ENCODE peak calls at places on chromosomes 3 and 15, in four cellular contexts. One of them, this sample, is unnamed.

GRCh38 chr3:57952208-57952631 is 56.0 kb upstream of the FLNB start:
- DNase-seq in NCI-H526: no peak
- DNase-seq in left cardiac atrium: peak
- DNase-seq in stimulated activated CD4-positive, alpha-beta T cell treated with anti-CD3 and anti-CD28 coated beads, TNF-alpha, amount 100 ng/mL, for 24 hours: no peak
- DNase-seq in this sample: no peak

GRCh38 chr15:75929799-75930565 is 26.3 kb downstream of the FBXO22 start:
- DNase-seq in NCI-H526: no peak
- DNase-seq in left cardiac atrium: no peak
- DNase-seq in stimulated activated CD4-positive, alpha-beta T cell treated with anti-CD3 and anti-CD28 coated beads, TNF-alpha, amount 100 ng/mL, for 24 hours: no peak
- DNase-seq in this sample: no peak

GRCh38 chr3:77536038-77536775 is 496.3 kb downstream of the ROBO2 start:
- DNase-seq in NCI-H526: no peak
- DNase-seq in stimulated activated CD4-positive, alpha-beta T cell treated with anti-CD3 and anti-CD28 coated beads, TNF-alpha, amount 100 ng/mL, for 24 hours: no peak
- DNase-seq in left cardiac atrium: no peak
- DNase-seq in this sample: no peak

GRCh38 chr3:28903171-28903601 is 377.7 kb upstream of the RBMS3 start:
- DNase-seq in NCI-H526: no peak
- DNase-seq in left cardiac atrium: no peak
- DNase-seq in stimulated activated CD4-positive, alpha-beta T cell treated with anti-CD3 and anti-CD28 coated beads, TNF-alpha, amount 100 ng/mL, for 24 hours: no peak
- DNase-seq in this sample: no peak

GRCh38 chr3:40690696-40691597 is 166.2 kb downstream of the ZNF621 start:
- DNase-seq in left cardiac atrium: peak
- DNase-seq in NCI-H526: no peak
- DNase-seq in stimulated activated CD4-positive, alpha-beta T cell treated with anti-CD3 and anti-CD28 coated beads, TNF-alpha, amount 100 ng/mL, for 24 hours: no peak
- DNase-seq in this sample: no peak

GRCh38 chr15:90592144-90592887 is 62.6 kb downstream of the CRTC3 start:
- DNase-seq in NCI-H526: no peak
- DNase-seq in left cardiac atrium: no peak
- DNase-seq in stimulated activated CD4-positive, alpha-beta T cell treated with anti-CD3 and anti-CD28 coated beads, TNF-alpha, amount 100 ng/mL, for 24 hours: no peak
- DNase-seq in this sample: no peak

GRCh38 chr15:70936326-70936725 is 43.7 kb downstream of the LRRC49 start:
- DNase-seq in stimulated activated CD4-positive, alpha-beta T cell treated with anti-CD3 and anti-CD28 coated beads, TNF-alpha, amount 100 ng/mL, for 24 hours: no peak
- DNase-seq in left cardiac atrium: no peak
- DNase-seq in NCI-H526: no peak
- DNase-seq in this sample: no peak

GRCh38 chr15:101114610-101115009 is 137.2 kb downstream of the CHSY1 start:
- DNase-seq in left cardiac atrium: no peak
- DNase-seq in NCI-H526: no peak
- DNase-seq in stimulated activated CD4-positive, alpha-beta T cell treated with anti-CD3 and anti-CD28 coated beads, TNF-alpha, amount 100 ng/mL, for 24 hours: no peak
- DNase-seq in this sample: no peak

GRCh38 chr3:94011208-94011842 is 17.1 kb downstream of the STX19 start:
- DNase-seq in NCI-H526: no peak
- DNase-seq in stimulated activated CD4-positive, alpha-beta T cell treated with anti-CD3 and anti-CD28 coated beads, TNF-alpha, amount 100 ng/mL, for 24 hours: no peak
- DNase-seq in left cardiac atrium: no peak
- DNase-seq in this sample: no peak

GRCh38 chr15:74202461-74203401 is at the start of gene STRA6:
- DNase-seq in stimulated activated CD4-positive, alpha-beta T cell treated with anti-CD3 and anti-CD28 coated beads, TNF-alpha, amount 100 ng/mL, for 24 hours: peak
- DNase-seq in NCI-H526: peak
- DNase-seq in left cardiac atrium: no peak
- DNase-seq in this sample: no peak